ENCODE peak calls at places on chromosomes 16 and 17, in five cellular contexts. L is HCT116, B is lung, R is ascending aorta, M is GM23338. P is an unnamed sample. For H3K4me1 and H3K27me3, the result is how much of the 10 kb centered on the place peaks cover.

GRCh38 chr17:36498155-36498554 is 11.7 kb downstream of the ZNHIT3 start:
- DNase-seq in L (no peak), B (no peak), R (no peak), M (no peak), P (no peak)

GRCh38 chr17:27633312-27634025 is 2.5 kb downstream of the LGALS9 start:
- DNase-seq in L (no peak), B (no peak), R (no peak), M (no peak), P (no peak)

GRCh38 chr16:46746821-46747776 is 1.0 kb downstream of the MYLK3 start:
- DNase-seq in L (no peak), B (no peak), R (no peak), M (peak), P (no peak)

GRCh38 chr17:50260501-50260911 is 13.8 kb upstream of the TMEM92 start:
- DNase-seq in L (no peak), B (no peak), R (peak), M (no peak), P (no peak)

GRCh38 chr17:43940630-43941029 is 1.6 kb downstream of the PPY start:
- DNase-seq in L (peak), B (no peak), R (no peak), M (peak), P (no peak)

GRCh38 chr17:47298712-47299111 is 25.0 kb upstream of the EFCAB13 start:
- DNase-seq in L (no peak), B (no peak), R (no peak), M (no peak), P (no peak)

GRCh38 chr17:77206557-77206956 is 65.8 kb downstream of the SEC14L1 start:
- DNase-seq in L (no peak), B (no peak), R (peak), M (no peak), P (no peak)

GRCh38 chr17:6509295-6509771 is 47.0 kb downstream of the PITPNM3 start:
- DNase-seq in L (no peak), B (no peak), R (no peak), M (peak), P (no peak)

GRCh38 chr16:73034374-73034773 is 13.6 kb downstream of the ZFHX3 start:
- DNase-seq in L (no peak), B (no peak), R (no peak), M (no peak), P (no peak)

GRCh38 chr16:68995011-68995504 is 110.4 kb upstream of the HAS3 start:
- DNase-seq in L (peak), B (no peak), R (no peak), M (peak), P (no peak)

GRCh38 chr16:24852281-24852721 is 6.5 kb downstream of the SLC5A11 start:
- DNase-seq in L (no peak), B (no peak), R (no peak), M (no peak), P (no peak)

GRCh38 chr17:14579716-14580115 is 278.8 kb downstream of the HS3ST3B1 start:
- DNase-seq in L (no peak), B (no peak), R (no peak), M (peak), P (no peak)

GRCh38 chr17:39671651-39672521 is 3.6 kb downstream of the PNMT start:
- DNase-seq in L (peak), B (no peak), R (peak), M (peak), P (no peak)

GRCh38 chr17:76265624-76266243 is 586 bp downstream of the UBALD2 start:
- DNase-seq in L (no peak), B (peak), R (peak), M (peak), P (no peak)

GRCh38 chr17:21512307-21513011 is 136.3 kb downstream of the KCNJ12 start:
- DNase-seq in L (no peak), B (no peak), R (no peak), M (no peak), P (no peak)

GRCh38 chr17:27800522-27800921 is at the start of gene NOS2:
- DNase-seq in L (no peak), B (no peak), R (no peak), M (no peak), P (no peak)

GRCh38 chr16:23302045-23302956 is at the start of gene SCNN1B:
- DNase-seq in L (no peak), B (peak), R (no peak), M (peak), P (no peak)

GRCh38 chr16:278863-279366 is 1.5 kb upstream of the ARHGDIG start:
- DNase-seq in L (no peak), B (peak), R (no peak), M (peak), P (no peak)

GRCh38 chr16:79215289-79215688 is 385.2 kb downstream of the MAF start:
- DNase-seq in L (no peak), B (no peak), R (no peak), M (no peak), P (no peak)

GRCh38 chr17:39737331-39737760 is 392 bp upstream of the GRB7 start:
- DNase-seq in L (no peak), B (no peak), R (no peak), M (no peak), P (no peak)

GRCh38 chr17:17624776-17625175 is 33.3 kb upstream of the PEMT start:
- DNase-seq in L (no peak), B (no peak), R (no peak), M (no peak), P (no peak)

GRCh38 chr16:23607740-23608139 is 11.6 kb upstream of the NDUFAB1 start:
- DNase-seq in L (no peak), B (no peak), R (no peak), M (no peak), P (no peak)

GRCh38 chr17:64984776-64985521 is 65.7 kb upstream of the LRRC37A3 start:
- DNase-seq in L (no peak), B (no peak), R (no peak), M (no peak), P (no peak)

GRCh38 chr16:87741700-87742415 is 23.9 kb downstream of the KLHDC4 start:
- DNase-seq in L (no peak), B (no peak), R (no peak), M (no peak), P (no peak)

GRCh38 chr17:42072323-42073187 is 22.2 kb upstream of the C17orf113 start:
- DNase-seq in L (no peak), B (no peak), R (no peak), M (peak), P (no peak)

GRCh38 chr16:2432801-2433505 is 3.7 kb downstream of the CCNF start:
- DNase-seq in L (no peak), B (no peak), R (no peak), M (no peak), P (no peak)

GRCh38 chr16:17784073-17784472 is 313.3 kb upstream of the XYLT1 start:
- DNase-seq in L (no peak), B (no peak), R (no peak), M (peak), P (no peak)

GRCh38 chr17:73586153-73586906 is 57.9 kb downstream of the SDK2 start:
- DNase-seq in L (no peak), B (no peak), R (no peak), M (no peak), P (no peak)

GRCh38 chr17:73584049-73584448 is 60.2 kb downstream of the SDK2 start:
- DNase-seq in L (no peak), B (no peak), R (no peak), M (no peak), P (no peak)

GRCh38 chr17:73584987-73585386 is 59.3 kb downstream of the SDK2 start:
- DNase-seq in L (no peak), B (no peak), R (no peak), M (no peak), P (no peak)

GRCh38 chr17:73586921-73587680 is 57.1 kb downstream of the SDK2 start:
- DNase-seq in L (peak), B (no peak), R (no peak), M (no peak), P (no peak)

GRCh38 chr17:73585583-73585982 is 58.7 kb downstream of the SDK2 start:
- DNase-seq in L (no peak), B (no peak), R (no peak), M (peak), P (no peak)
- H3K4me1 ChIP-seq in L (under half), B (under half), R (under half), M (under half), P (under half)

GRCh38 chr17:441155-441950 is 88.7 kb upstream of the RPH3AL start:
- DNase-seq in L (no peak), B (no peak), R (no peak), M (no peak), P (no peak)

GRCh38 chr17:443109-443508 is 90.5 kb upstream of the RPH3AL start:
- DNase-seq in L (no peak), B (no peak), R (no peak), M (no peak), P (no peak)

GRCh38 chr17:436571-436970 is 84.0 kb upstream of the RPH3AL start:
- DNase-seq in L (no peak), B (no peak), R (no peak), M (no peak), P (no peak)

GRCh38 chr17:438191-438590 is 85.6 kb upstream of the RPH3AL start:
- DNase-seq in L (no peak), B (no peak), R (no peak), M (no peak), P (no peak)

DNA sequence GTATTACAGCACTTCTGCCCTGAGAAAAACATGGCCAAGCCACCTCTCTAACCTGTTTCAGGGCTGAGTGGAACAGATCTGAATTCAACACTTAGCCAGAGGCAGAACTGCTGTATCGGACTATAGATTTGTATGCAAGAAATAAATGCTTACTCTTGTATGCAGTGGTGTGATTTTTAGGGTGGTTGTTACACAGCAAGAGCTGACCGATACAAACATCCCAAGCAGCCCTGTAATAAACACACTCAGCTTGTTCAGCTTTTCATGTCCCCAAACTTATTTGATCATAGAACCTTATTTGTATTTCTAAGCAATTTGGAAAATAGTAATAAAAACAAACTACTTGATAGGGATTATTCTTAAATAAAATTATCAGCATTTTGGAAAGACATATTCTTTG is 84.9 kb upstream of the RPH3AL start:
- DNase-seq in L (no peak), B (no peak), R (no peak), M (no peak), P (no peak)
- H3K27ac ChIP-seq in L (no peak), B (no peak), R (no peak), M (no peak), P (no peak)

GRCh38 chr16:56670640-56670934 is 973 bp downstream of the MT1H start:
- DNase-seq in L (no peak), B (no peak), R (no peak), M (peak), P (no peak)
- H3K27me3 ChIP-seq in L (under half), B (under half), R (under half), M (half or more), P (under half)

DNA sequence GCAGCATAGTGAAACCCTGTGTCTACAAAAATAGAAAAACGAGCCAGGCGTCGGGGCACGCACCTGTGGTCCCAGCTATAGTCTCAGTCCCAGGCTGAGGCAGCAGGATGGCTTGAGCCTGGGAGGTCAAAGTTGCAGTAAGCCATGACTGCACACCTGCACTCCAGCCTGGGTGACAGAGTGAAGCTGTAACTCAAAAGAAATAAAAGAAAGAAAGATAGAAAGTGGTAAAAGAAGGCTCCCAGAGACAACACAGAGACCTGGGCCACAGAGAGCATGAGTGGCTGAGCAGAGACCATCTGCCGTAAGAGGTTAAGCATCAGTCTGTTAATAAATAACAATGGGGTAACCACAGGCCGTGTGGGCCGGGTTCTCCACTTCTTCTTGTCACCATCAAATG is 15.3 kb upstream of the HEXD start:
- DNase-seq in L (no peak), B (no peak), R (no peak), M (no peak), P (no peak)
- H3K4me1 ChIP-seq in L (under half), B (under half), R (under half), M (under half), P (under half)

GRCh38 chr16:4313563-4314531 is 2.0 kb upstream of the GLIS2 start:
- DNase-seq in L (peak), B (peak), R (no peak), M (peak), P (no peak)
- H3K27ac ChIP-seq in L (peak), B (peak), R (peak), M (no peak), P (peak)

P was measured in esophagus squamous epithelium.